ENCODE peak calls at places on chromosomes 6 and 20, in six cellular contexts. X is A549, T is fibroblast of pulmonary artery, G is psoas muscle, D is neural crest cell, B is AG09319. C is an unnamed sample.

GRCh38 chr6:31922942-31923341 is 4.6 kb upstream of the C2 start:
- DNase-seq in B (no peak), D (no peak), T (peak; percentile 29), X (no peak), G (no peak), C (no peak)

GRCh38 chr20:57991211-57991841 is 237.1 kb downstream of the ANKRD60 start:
- DNase-seq in T (no peak), D (no peak), X (peak; percentile 61), B (peak; percentile 63), G (no peak), C (peak; percentile 86)

GRCh38 chr20:8082999-8083398 is 49.1 kb upstream of the PLCB1 start:
- DNase-seq in D (no peak), B (no peak), G (no peak), T (peak; percentile 95), X (no peak), C (no peak)

GRCh38 chr20:37301120-37301519 is 11.7 kb downstream of the MANBAL start:
- DNase-seq in X (no peak), B (no peak), G (no peak), T (no peak), D (no peak), C (no peak)

GRCh38 chr20:17935186-17935585 is 33.4 kb downstream of the SNX5 start:
- DNase-seq in G (no peak), T (peak; percentile 26), B (no peak), D (no peak), X (no peak), C (no peak)

GRCh38 chr6:127592964-127593363 is 16.0 kb downstream of the C6orf58 start:
- DNase-seq in T (no peak), G (no peak), B (no peak), X (no peak), D (no peak), C (no peak)

GRCh38 chr6:151999194-151999593 is 191.7 kb downstream of the ESR1 start:
- DNase-seq in X (no peak), D (no peak), G (no peak), B (no peak), T (no peak), C (peak; percentile 20)

GRCh38 chr6:36319436-36319762 is 17.3 kb downstream of the BNIP5 start:
- DNase-seq in T (no peak), G (no peak), X (no peak), D (no peak), B (no peak), C (no peak)

GRCh38 chr6:135212935-135213334 is 31.8 kb downstream of the MYB start:
- DNase-seq in T (peak; percentile 17), D (no peak), X (no peak), G (no peak), B (no peak), C (peak; percentile 74)

GRCh38 chr6:17705778-17706579 is 746 bp downstream of the NUP153 start:
- DNase-seq in T (peak; percentile 61), X (peak; percentile 78), B (no peak), D (peak; percentile 48), G (peak; percentile 80), C (peak; percentile 32)

DNA sequence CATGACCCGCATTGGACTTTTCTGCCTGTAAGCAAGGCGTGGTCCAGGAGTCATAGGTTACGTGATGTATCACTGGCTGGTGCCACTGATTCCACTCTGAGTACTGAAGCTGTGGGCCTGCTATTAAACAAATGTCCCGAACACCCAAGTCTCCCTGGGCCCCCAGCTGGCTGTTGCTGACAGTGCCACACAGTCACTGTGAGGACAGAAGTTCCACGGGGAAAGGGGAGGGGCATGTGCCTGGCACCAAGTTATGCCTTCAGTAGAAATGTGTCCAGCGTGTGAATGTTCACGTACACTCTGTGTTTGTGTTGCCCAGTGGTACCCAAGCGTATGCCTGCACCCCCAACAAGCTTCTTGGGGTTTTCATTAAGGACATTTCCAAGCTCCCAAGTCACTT is 171.4 kb upstream of the QKI start:
- DNase-seq in X (no peak), G (no peak), D (no peak), T (no peak), B (no peak), C (no peak)
- TF ChIP-seq CTCF in X (no peak), G (no peak), D (no peak), T (no peak), B (no peak), C (no peak)

GRCh38 chr6:163707385-163708355 is 293.2 kb downstream of the QKI start:
- DNase-seq in D (no peak), G (no peak), B (no peak), T (no peak), X (no peak), C (no peak)
- TF ChIP-seq CTCF in D (peak; percentile 20), G (no peak), B (no peak), T (no peak), X (no peak), C (no peak)

GRCh38 chr6:54697423-54697822 is 149.1 kb upstream of the FAM83B start:
- DNase-seq in G (no peak), D (no peak), X (peak; percentile 5), B (no peak), T (no peak), C (no peak)
- TF ChIP-seq CTCF in G (no peak), D (peak; percentile 48), X (peak; percentile 23), B (peak; percentile 44), T (peak; percentile 13), C (peak; percentile 48)

GRCh38 chr6:118372413-118372812 is 175.7 kb upstream of the PLN start:
- DNase-seq in G (peak; percentile 77), X (no peak), B (no peak), T (peak; percentile 16), D (no peak), C (no peak)
- TF ChIP-seq CTCF in G (no peak), X (no peak), B (no peak), T (no peak), D (no peak), C (no peak)

GRCh38 chr20:31547720-31548298 is 33.6 kb downstream of the HM13 start:
- DNase-seq in X (no peak), D (no peak), B (no peak), T (no peak), G (no peak), C (no peak)
- TF ChIP-seq CTCF in X (no peak), D (no peak), B (no peak), T (no peak), G (no peak), C (no peak)

GRCh38 chr20:32464401-32465091 is 106.4 kb downstream of the ASXL1 start:
- DNase-seq in B (no peak), T (no peak), G (peak; percentile 37), X (no peak), D (no peak), C (no peak)

GRCh38 chr20:32462900-32463641 is 104.9 kb downstream of the ASXL1 start:
- DNase-seq in X (no peak), D (no peak), T (no peak), B (no peak), G (no peak), C (no peak)

GRCh38 chr20:32461836-32462600 is 103.9 kb downstream of the ASXL1 start:
- DNase-seq in X (no peak), B (no peak), D (no peak), T (no peak), G (no peak), C (no peak)

GRCh38 chr20:32465092-32465900 is 107.2 kb downstream of the ASXL1 start:
- DNase-seq in B (peak; percentile 25), T (peak; percentile 85), G (peak; percentile 73), X (peak; percentile 88), D (peak; percentile 44), C (peak; percentile 80)

DNA sequence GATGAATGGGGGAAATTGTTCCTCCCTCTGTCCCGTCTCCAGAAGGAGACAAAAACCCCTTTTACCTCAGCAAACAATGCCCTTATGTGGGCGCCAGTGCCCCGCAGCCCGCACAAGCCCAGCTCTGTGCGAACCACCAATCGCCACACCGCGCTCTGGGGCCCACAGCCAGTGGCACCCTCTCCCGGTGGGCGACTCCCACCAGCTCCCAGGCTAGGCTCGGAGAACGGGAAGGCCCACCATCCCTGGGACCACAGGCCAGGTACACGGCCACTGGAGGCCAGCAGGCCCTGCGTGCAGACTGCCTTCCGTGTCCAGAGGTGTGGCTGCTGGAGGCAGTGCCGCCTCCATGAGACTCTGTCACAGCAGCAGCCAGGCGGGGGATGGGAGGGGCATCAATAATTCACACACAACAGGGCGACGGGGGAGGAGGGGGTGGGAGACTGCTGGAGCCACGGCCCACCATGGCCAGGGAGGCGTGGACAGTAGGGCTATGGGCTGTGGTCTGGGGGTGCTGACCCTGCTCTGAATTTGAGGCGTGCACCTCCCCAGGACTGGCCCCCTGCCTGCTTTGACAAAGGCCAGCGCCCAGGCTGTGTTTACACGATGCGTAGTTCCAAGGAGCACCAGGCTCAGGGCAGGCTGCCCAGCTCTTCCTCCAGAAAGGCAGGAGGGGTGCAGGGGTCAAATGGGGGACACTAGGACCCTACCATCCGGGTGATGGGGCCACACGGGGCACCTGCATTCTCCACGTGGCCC is 105.7 kb downstream of the ASXL1 start:
- DNase-seq in T (no peak), D (peak; percentile 58), B (no peak), G (no peak), X (no peak), C (no peak)
- TF ChIP-seq CTCF in T (no peak), D (no peak), B (no peak), G (no peak), X (no peak), C (no peak)

DNA sequence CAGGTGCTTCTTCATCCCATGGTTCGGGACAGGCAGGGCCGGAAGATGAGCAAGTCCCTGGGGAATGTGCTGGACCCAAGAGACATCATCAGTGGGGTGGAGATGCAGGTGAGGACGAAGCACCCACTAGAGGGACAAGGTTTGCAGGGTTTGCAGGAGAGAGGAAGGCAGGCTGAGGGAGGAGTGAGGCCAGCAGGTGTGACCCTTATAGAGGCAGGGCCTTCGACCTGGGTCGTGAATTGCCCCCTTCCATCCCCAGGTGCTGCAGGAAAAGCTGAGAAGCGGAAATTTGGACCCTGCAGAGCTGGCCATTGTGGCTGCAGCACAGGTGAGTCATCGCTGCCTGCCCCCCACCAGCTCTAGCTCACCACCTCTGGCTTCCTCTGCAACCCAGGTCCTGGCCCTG is 8.4 kb downstream of the VARS2 start:
- DNase-seq in T (no peak), G (no peak), X (no peak), D (no peak), B (no peak), C (no peak)
- TF ChIP-seq CTCF in T (no peak), G (no peak), X (no peak), D (no peak), B (no peak), C (no peak)

GRCh38 chr20:4601630-4602296 is 119.9 kb upstream of the PRND start:
- DNase-seq in X (no peak), T (no peak), D (no peak), B (no peak), G (no peak), C (no peak)
- TF ChIP-seq CTCF in X (no peak), T (no peak), D (no peak), B (no peak), G (no peak), C (no peak)

C was measured in HFFc6.